ENCODE peak calls at places on chromosomes 6 and 20, in eight cellular contexts. One of them, this sample, is unnamed. For H3K4me1, the result is how much of the 10 kb centered on the place peaks cover.

GRCh38 chr6:27768556-27768955 is 143.6 kb downstream of the OR2B2 start:
- DNase-seq in lower lobe of right lung: no peak
- DNase-seq in heart right ventricle: no peak
- DNase-seq in naive thymus-derived CD4-positive, alpha-beta T cell: no peak
- DNase-seq in left lung: no peak
- DNase-seq in right lobe of liver: no peak
- DNase-seq in NT2/D1: no peak
- DNase-seq in HepG2: no peak
- DNase-seq in this sample: no peak

GRCh38 chr20:46293084-46293483 is 15.2 kb downstream of the CDH22 start:
- DNase-seq in lower lobe of right lung: no peak
- DNase-seq in heart right ventricle: no peak
- DNase-seq in naive thymus-derived CD4-positive, alpha-beta T cell: no peak
- DNase-seq in left lung: no peak
- DNase-seq in right lobe of liver: no peak
- DNase-seq in NT2/D1: peak
- DNase-seq in HepG2: peak
- DNase-seq in this sample: no peak

GRCh38 chr6:170257376-170257775 is 33.5 kb downstream of the DLL1 start:
- DNase-seq in lower lobe of right lung: no peak
- DNase-seq in heart right ventricle: no peak
- DNase-seq in naive thymus-derived CD4-positive, alpha-beta T cell: no peak
- DNase-seq in left lung: peak
- DNase-seq in right lobe of liver: peak
- DNase-seq in NT2/D1: no peak
- DNase-seq in HepG2: no peak
- DNase-seq in this sample: no peak

GRCh38 chr20:15491564-15491963 is 1081.7 kb downstream of the KIF16B start:
- DNase-seq in lower lobe of right lung: no peak
- DNase-seq in heart right ventricle: no peak
- DNase-seq in naive thymus-derived CD4-positive, alpha-beta T cell: no peak
- DNase-seq in left lung: no peak
- DNase-seq in right lobe of liver: no peak
- DNase-seq in NT2/D1: no peak
- DNase-seq in HepG2: no peak
- DNase-seq in this sample: no peak

GRCh38 chr6:43995137-43995536 is 132.1 kb downstream of the MRPL14 start:
- DNase-seq in lower lobe of right lung: no peak
- DNase-seq in heart right ventricle: no peak
- DNase-seq in naive thymus-derived CD4-positive, alpha-beta T cell: no peak
- DNase-seq in left lung: no peak
- DNase-seq in right lobe of liver: no peak
- DNase-seq in NT2/D1: no peak
- DNase-seq in HepG2: no peak
- DNase-seq in this sample: no peak

GRCh38 chr6:126904176-126904575 is 214.3 kb upstream of the RSPO3 start:
- DNase-seq in lower lobe of right lung: no peak
- DNase-seq in heart right ventricle: no peak
- DNase-seq in naive thymus-derived CD4-positive, alpha-beta T cell: no peak
- DNase-seq in left lung: no peak
- DNase-seq in right lobe of liver: no peak
- DNase-seq in NT2/D1: no peak
- DNase-seq in HepG2: no peak
- DNase-seq in this sample: no peak

GRCh38 chr6:21738180-21739094 is 144.9 kb downstream of the SOX4 start:
- DNase-seq in lower lobe of right lung: no peak
- DNase-seq in heart right ventricle: no peak
- DNase-seq in naive thymus-derived CD4-positive, alpha-beta T cell: no peak
- DNase-seq in left lung: no peak
- DNase-seq in right lobe of liver: peak
- DNase-seq in NT2/D1: no peak
- DNase-seq in HepG2: no peak
- DNase-seq in this sample: no peak

GRCh38 chr20:45049904-45050471 is 50.9 kb downstream of the KCNS1 start:
- DNase-seq in lower lobe of right lung: no peak
- DNase-seq in heart right ventricle: no peak
- DNase-seq in naive thymus-derived CD4-positive, alpha-beta T cell: no peak
- DNase-seq in left lung: no peak
- DNase-seq in right lobe of liver: no peak
- DNase-seq in NT2/D1: no peak
- DNase-seq in HepG2: no peak
- DNase-seq in this sample: no peak

GRCh38 chr6:90024633-90025032 is 130.4 kb downstream of the GJA10 start:
- DNase-seq in lower lobe of right lung: no peak
- DNase-seq in heart right ventricle: no peak
- DNase-seq in naive thymus-derived CD4-positive, alpha-beta T cell: no peak
- DNase-seq in left lung: no peak
- DNase-seq in right lobe of liver: no peak
- DNase-seq in NT2/D1: no peak
- DNase-seq in HepG2: no peak
- DNase-seq in this sample: no peak

GRCh38 chr6:125952764-125953501 is 3.6 kb upstream of the HINT3 start:
- DNase-seq in lower lobe of right lung: peak
- DNase-seq in heart right ventricle: no peak
- DNase-seq in naive thymus-derived CD4-positive, alpha-beta T cell: no peak
- DNase-seq in left lung: no peak
- DNase-seq in right lobe of liver: no peak
- DNase-seq in NT2/D1: no peak
- DNase-seq in HepG2: peak
- DNase-seq in this sample: peak

GRCh38 chr6:160130729-160131484 is 9.3 kb downstream of the SLC22A1 start:
- DNase-seq in lower lobe of right lung: no peak
- DNase-seq in heart right ventricle: no peak
- DNase-seq in naive thymus-derived CD4-positive, alpha-beta T cell: no peak
- DNase-seq in left lung: no peak
- DNase-seq in right lobe of liver: no peak
- DNase-seq in NT2/D1: no peak
- DNase-seq in HepG2: no peak
- DNase-seq in this sample: no peak

GRCh38 chr6:28208180-28208659 is 16.9 kb upstream of the ZSCAN9 start:
- DNase-seq in lower lobe of right lung: no peak
- DNase-seq in heart right ventricle: no peak
- DNase-seq in naive thymus-derived CD4-positive, alpha-beta T cell: no peak
- DNase-seq in left lung: no peak
- DNase-seq in right lobe of liver: no peak
- DNase-seq in NT2/D1: no peak
- DNase-seq in HepG2: no peak
- DNase-seq in this sample: no peak

GRCh38 chr6:33620584-33621395 is at the start of gene ITPR3:
- DNase-seq in lower lobe of right lung: peak
- DNase-seq in heart right ventricle: peak
- DNase-seq in naive thymus-derived CD4-positive, alpha-beta T cell: peak
- DNase-seq in left lung: peak
- DNase-seq in right lobe of liver: no peak
- DNase-seq in NT2/D1: no peak
- DNase-seq in HepG2: no peak
- DNase-seq in this sample: peak

GRCh38 chr6:170042596-170043118 is 248.2 kb downstream of the DLL1 start:
- DNase-seq in lower lobe of right lung: no peak
- DNase-seq in heart right ventricle: no peak
- DNase-seq in naive thymus-derived CD4-positive, alpha-beta T cell: no peak
- DNase-seq in left lung: no peak
- DNase-seq in right lobe of liver: no peak
- DNase-seq in NT2/D1: no peak
- DNase-seq in HepG2: no peak
- DNase-seq in this sample: no peak

GRCh38 chr6:85644374-85644762 is 1.7 kb upstream of the SYNCRIP start:
- DNase-seq in lower lobe of right lung: no peak
- DNase-seq in heart right ventricle: no peak
- DNase-seq in naive thymus-derived CD4-positive, alpha-beta T cell: no peak
- DNase-seq in left lung: no peak
- DNase-seq in right lobe of liver: no peak
- DNase-seq in NT2/D1: no peak
- DNase-seq in HepG2: no peak
- DNase-seq in this sample: no peak

DNA sequence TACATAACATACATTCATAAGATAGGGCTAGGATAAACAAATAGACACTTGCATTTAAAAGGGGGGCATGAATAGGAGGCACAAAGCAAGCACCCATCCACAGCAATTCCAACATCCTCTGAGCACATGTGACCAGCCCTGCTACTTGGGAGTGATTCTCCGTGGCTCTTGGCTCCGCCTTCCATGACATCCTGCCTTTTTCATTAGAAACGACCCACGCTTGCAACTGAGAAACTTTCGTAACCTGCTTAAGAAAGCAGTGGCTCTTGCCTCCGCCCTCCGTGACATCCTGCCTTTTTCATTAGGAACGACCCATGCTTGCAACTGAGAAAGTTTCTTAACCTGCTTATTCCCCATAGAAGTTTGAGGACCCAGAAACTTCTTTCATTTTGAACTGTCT is 53.4 kb upstream of the LRRC1 start:
- DNase-seq in lower lobe of right lung: peak
- DNase-seq in heart right ventricle: no peak
- DNase-seq in naive thymus-derived CD4-positive, alpha-beta T cell: no peak
- DNase-seq in left lung: peak
- DNase-seq in right lobe of liver: no peak
- DNase-seq in NT2/D1: no peak
- DNase-seq in HepG2: no peak
- DNase-seq in this sample: no peak
- H3K4me1 ChIP-seq in lower lobe of right lung: under half
- H3K4me1 ChIP-seq in heart right ventricle: under half
- H3K4me1 ChIP-seq in naive thymus-derived CD4-positive, alpha-beta T cell: under half
- H3K4me1 ChIP-seq in left lung: under half
- H3K4me1 ChIP-seq in right lobe of liver: under half
- H3K4me1 ChIP-seq in NT2/D1: under half
- H3K4me1 ChIP-seq in HepG2: under half
- H3K4me1 ChIP-seq in this sample: under half

GRCh38 chr20:48823960-48824497 is 3.8 kb downstream of the PREX1 start:
- DNase-seq in lower lobe of right lung: no peak
- DNase-seq in heart right ventricle: no peak
- DNase-seq in naive thymus-derived CD4-positive, alpha-beta T cell: no peak
- DNase-seq in left lung: no peak
- DNase-seq in right lobe of liver: no peak
- DNase-seq in NT2/D1: no peak
- DNase-seq in HepG2: no peak
- DNase-seq in this sample: no peak

GRCh38 chr20:48823476-48823875 is 4.3 kb downstream of the PREX1 start:
- DNase-seq in lower lobe of right lung: no peak
- DNase-seq in heart right ventricle: no peak
- DNase-seq in naive thymus-derived CD4-positive, alpha-beta T cell: no peak
- DNase-seq in left lung: no peak
- DNase-seq in right lobe of liver: no peak
- DNase-seq in NT2/D1: no peak
- DNase-seq in HepG2: no peak
- DNase-seq in this sample: no peak

GRCh38 chr20:48826064-48826463 is 1.7 kb downstream of the PREX1 start:
- DNase-seq in lower lobe of right lung: no peak
- DNase-seq in heart right ventricle: no peak
- DNase-seq in naive thymus-derived CD4-positive, alpha-beta T cell: no peak
- DNase-seq in left lung: no peak
- DNase-seq in right lobe of liver: no peak
- DNase-seq in NT2/D1: peak
- DNase-seq in HepG2: no peak
- DNase-seq in this sample: no peak

GRCh38 chr20:48825551-48825885 is 2.3 kb downstream of the PREX1 start:
- DNase-seq in lower lobe of right lung: no peak
- DNase-seq in heart right ventricle: no peak
- DNase-seq in naive thymus-derived CD4-positive, alpha-beta T cell: no peak
- DNase-seq in left lung: no peak
- DNase-seq in right lobe of liver: no peak
- DNase-seq in NT2/D1: no peak
- DNase-seq in HepG2: no peak
- DNase-seq in this sample: no peak

GRCh38 chr20:48824830-48825550 is 2.8 kb downstream of the PREX1 start:
- DNase-seq in lower lobe of right lung: no peak
- DNase-seq in heart right ventricle: no peak
- DNase-seq in naive thymus-derived CD4-positive, alpha-beta T cell: no peak
- DNase-seq in left lung: no peak
- DNase-seq in right lobe of liver: no peak
- DNase-seq in NT2/D1: no peak
- DNase-seq in HepG2: no peak
- DNase-seq in this sample: no peak
- H3K4me1 ChIP-seq in lower lobe of right lung: half or more
- H3K4me1 ChIP-seq in heart right ventricle: under half
- H3K4me1 ChIP-seq in naive thymus-derived CD4-positive, alpha-beta T cell: half or more
- H3K4me1 ChIP-seq in left lung: half or more
- H3K4me1 ChIP-seq in right lobe of liver: under half
- H3K4me1 ChIP-seq in NT2/D1: under half
- H3K4me1 ChIP-seq in HepG2: under half
- H3K4me1 ChIP-seq in this sample: under half

DNA sequence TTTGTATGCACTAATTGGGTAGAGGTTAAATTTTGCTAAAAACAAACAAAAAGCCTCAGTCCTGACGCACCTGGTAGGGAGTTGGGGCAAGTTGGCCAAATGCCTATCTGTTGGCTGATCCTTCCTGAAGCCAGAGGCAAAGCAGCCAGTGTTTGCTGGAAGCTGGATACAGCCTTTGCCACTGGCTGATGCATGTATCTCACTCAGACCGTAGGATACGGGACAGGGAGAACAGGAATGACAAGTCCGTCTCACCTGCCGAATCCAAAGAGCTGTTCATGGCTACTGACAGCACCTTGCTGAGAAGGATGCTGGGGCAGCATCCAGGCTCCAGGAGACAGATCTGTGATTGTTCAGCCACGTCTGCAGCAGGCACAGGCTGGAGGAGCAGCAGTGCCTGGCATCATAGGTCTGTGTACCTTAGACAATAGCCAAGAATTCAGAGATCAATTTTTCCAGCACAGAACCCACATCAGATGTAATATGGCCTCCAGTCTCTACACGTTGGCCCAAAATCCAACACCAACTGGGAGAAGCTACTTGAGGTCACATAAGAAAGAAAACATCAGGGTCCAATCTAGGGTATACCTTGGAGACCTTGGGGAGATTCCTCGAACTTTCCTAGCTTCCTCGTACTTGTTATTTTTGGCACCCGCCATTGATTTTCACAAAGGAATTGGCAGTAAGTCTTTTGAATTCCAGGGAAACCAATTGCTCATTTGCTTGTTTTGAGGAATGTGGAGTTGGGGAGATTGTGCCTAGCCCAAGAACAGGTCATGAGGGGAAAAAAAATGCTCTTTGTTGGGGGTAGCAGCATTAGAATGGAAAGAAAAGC is 108.5 kb upstream of the ARMC2 start:
- DNase-seq in lower lobe of right lung: no peak
- DNase-seq in heart right ventricle: no peak
- DNase-seq in naive thymus-derived CD4-positive, alpha-beta T cell: no peak
- DNase-seq in left lung: no peak
- DNase-seq in right lobe of liver: no peak
- DNase-seq in NT2/D1: no peak
- DNase-seq in HepG2: no peak
- DNase-seq in this sample: no peak
- H3K4me1 ChIP-seq in lower lobe of right lung: under half
- H3K4me1 ChIP-seq in heart right ventricle: under half
- H3K4me1 ChIP-seq in naive thymus-derived CD4-positive, alpha-beta T cell: under half
- H3K4me1 ChIP-seq in left lung: under half
- H3K4me1 ChIP-seq in right lobe of liver: under half
- H3K4me1 ChIP-seq in NT2/D1: under half
- H3K4me1 ChIP-seq in HepG2: half or more
- H3K4me1 ChIP-seq in this sample: under half

DNA sequence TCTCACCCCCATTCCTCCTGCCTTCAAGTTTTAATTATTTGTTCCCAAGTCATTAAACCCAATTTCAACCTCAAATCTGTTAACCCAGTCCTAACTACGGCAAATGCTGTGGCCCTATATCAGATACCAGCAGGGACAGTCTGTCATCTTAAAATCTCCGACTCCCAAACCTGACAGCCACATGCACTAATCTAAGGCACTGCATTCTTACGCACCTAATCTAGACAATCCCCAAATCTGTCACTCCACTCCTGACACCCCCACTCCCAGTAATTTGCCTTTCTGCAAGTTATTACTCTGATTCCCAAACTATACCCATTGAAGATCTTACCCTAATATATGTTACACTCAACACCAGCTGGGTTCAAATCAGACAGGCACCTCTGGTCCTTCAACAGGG is 2.5 kb downstream of the MTCH1 start:
- DNase-seq in lower lobe of right lung: no peak
- DNase-seq in heart right ventricle: no peak
- DNase-seq in naive thymus-derived CD4-positive, alpha-beta T cell: no peak
- DNase-seq in left lung: no peak
- DNase-seq in right lobe of liver: no peak
- DNase-seq in NT2/D1: no peak
- DNase-seq in HepG2: no peak
- DNase-seq in this sample: no peak
- H3K4me1 ChIP-seq in lower lobe of right lung: half or more
- H3K4me1 ChIP-seq in heart right ventricle: half or more
- H3K4me1 ChIP-seq in naive thymus-derived CD4-positive, alpha-beta T cell: under half
- H3K4me1 ChIP-seq in left lung: half or more
- H3K4me1 ChIP-seq in right lobe of liver: under half
- H3K4me1 ChIP-seq in NT2/D1: under half
- H3K4me1 ChIP-seq in HepG2: under half
- H3K4me1 ChIP-seq in this sample: under half